ENCODE peak calls at places on chromosomes 4 and X, in nine cellular contexts. U is IMR-90, Q is kidney, M is Caco-2, N is cardiac muscle cell, K is ovary, O is GM12878, H is MM.1S, L is suprapubic skin. C is an unnamed sample. For H3K36me3, the result is how much of the 10 kb centered on the place peaks cover.

GRCh38 chr4:153223418-153223792 is 19.2 kb downstream of the TRIM2 start:
- DNase-seq in U (no peak), Q (no peak), M (no peak), N (peak), K (no peak), O (no peak), H (no peak), L (no peak), C (no peak)

GRCh38 chrX:78658851-78659744 is at the start of gene RTL3:
- DNase-seq in U (peak), Q (no peak), M (no peak), N (no peak), K (no peak), O (no peak), H (no peak), L (no peak), C (no peak)

GRCh38 chr4:118367872-118368271 is 15.1 kb upstream of the PRSS12 start:
- DNase-seq in U (no peak), Q (no peak), M (no peak), N (no peak), K (no peak), O (no peak), H (no peak), L (no peak), C (no peak)

GRCh38 chr4:176054942-176055341 is 10.7 kb upstream of the WDR17 start:
- DNase-seq in U (no peak), Q (no peak), M (no peak), N (no peak), K (no peak), O (no peak), H (peak), L (no peak), C (no peak)

GRCh38 chrX:2967998-2968909 is 38.1 kb upstream of the ARSH start:
- DNase-seq in U (peak), Q (no peak), M (peak), N (no peak), K (no peak), O (no peak), H (no peak), L (peak), C (no peak)

GRCh38 chr4:41360214-41360910 is 103.6 kb downstream of the UCHL1 start:
- DNase-seq in U (peak), Q (peak), M (peak), N (peak), K (peak), O (no peak), H (peak), L (peak), C (peak)

GRCh38 chr4:133969202-133969873 is 232.3 kb downstream of the PABPC4L start:
- DNase-seq in U (peak), Q (no peak), M (no peak), N (peak), K (no peak), O (no peak), H (peak), L (no peak), C (no peak)

GRCh38 chrX:48086119-48086518 is 14.7 kb upstream of the ZNF630 start:
- DNase-seq in U (no peak), Q (no peak), M (no peak), N (no peak), K (no peak), O (no peak), H (no peak), L (no peak), C (no peak)

GRCh38 chr4:139005774-139006173 is 9.8 kb upstream of the NOCT start:
- DNase-seq in U (no peak), Q (no peak), M (no peak), N (no peak), K (no peak), O (no peak), H (no peak), L (no peak), C (no peak)

GRCh38 chrX:151680805-151681204 is 14.5 kb upstream of the PRRG3 start:
- DNase-seq in U (peak), Q (no peak), M (peak), N (peak), K (peak), O (peak), H (peak), L (no peak), C (peak)

GRCh38 chrX:65034641-65035450 is 58.6 kb upstream of the ZC4H2 start:
- DNase-seq in U (peak), Q (peak), M (peak), N (peak), K (peak), O (no peak), H (peak), L (peak), C (peak)

GRCh38 chrX:65196758-65197371 is 220.6 kb upstream of the ZC4H2 start:
- DNase-seq in U (no peak), Q (no peak), M (peak), N (peak), K (no peak), O (no peak), H (no peak), L (no peak), C (no peak)

GRCh38 chr4:138049350-138049749 is 192.8 kb downstream of the SLC7A11 start:
- DNase-seq in U (no peak), Q (no peak), M (no peak), N (no peak), K (no peak), O (no peak), H (no peak), L (no peak), C (no peak)

GRCh38 chr4:26410385-26411293 is 79.6 kb downstream of the CCKAR start:
- DNase-seq in U (peak), Q (no peak), M (peak), N (peak), K (peak), O (peak), H (peak), L (no peak), C (no peak)

GRCh38 chr4:103718993-103719319 is 829 bp downstream of the TACR3 start:
- DNase-seq in U (no peak), Q (peak), M (no peak), N (peak), K (no peak), O (no peak), H (no peak), L (no peak), C (no peak)

GRCh38 chrX:102950908-102951866 is 14.1 kb downstream of the RAB40AL start:
- DNase-seq in U (peak), Q (no peak), M (peak), N (peak), K (peak), O (no peak), H (peak), L (no peak), C (peak)

GRCh38 chrX:11059923-11060322 is 51.2 kb upstream of the HCCS start:
- DNase-seq in U (peak), Q (no peak), M (no peak), N (no peak), K (no peak), O (no peak), H (no peak), L (no peak), C (no peak)

GRCh38 chrX:153657161-153657560 is 10.2 kb downstream of the DUSP9 start:
- DNase-seq in U (no peak), Q (peak), M (no peak), N (no peak), K (no peak), O (no peak), H (no peak), L (no peak), C (no peak)

GRCh38 chr4:24704152-24704551 is 91.2 kb upstream of the SOD3 start:
- DNase-seq in U (no peak), Q (no peak), M (no peak), N (no peak), K (no peak), O (no peak), H (no peak), L (no peak), C (no peak)

GRCh38 chr4:122898370-122899150 is 23.8 kb downstream of the NUDT6 start:
- DNase-seq in U (peak), Q (no peak), M (no peak), N (no peak), K (no peak), O (no peak), H (no peak), L (no peak), C (no peak)

GRCh38 chr4:165947019-165947418 is 74.0 kb downstream of the TLL1 start:
- DNase-seq in U (no peak), Q (no peak), M (no peak), N (no peak), K (no peak), O (no peak), H (no peak), L (no peak), C (no peak)

GRCh38 chr4:165944900-165945299 is 71.9 kb downstream of the TLL1 start:
- DNase-seq in U (no peak), Q (no peak), M (no peak), N (no peak), K (no peak), O (no peak), H (no peak), L (no peak), C (no peak)

DNA sequence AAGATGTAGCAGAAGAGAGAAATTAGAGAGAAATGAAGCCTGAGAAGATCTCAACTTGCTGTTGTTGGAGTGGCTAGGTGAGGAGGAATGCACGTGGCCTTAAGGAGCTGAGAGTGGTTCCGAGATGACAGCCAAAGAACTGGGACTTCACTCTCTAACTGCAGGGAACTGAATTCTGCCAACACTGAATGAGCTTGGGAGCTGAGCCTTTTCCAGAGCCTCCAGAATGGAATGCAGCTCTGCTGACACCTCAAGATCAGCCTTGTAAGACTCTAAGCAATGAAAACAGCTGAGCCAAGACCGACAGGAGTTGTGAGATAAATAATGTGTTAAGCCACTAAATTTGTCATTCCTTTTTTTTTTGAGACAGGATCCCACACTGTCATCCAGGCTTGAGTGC is 73.0 kb downstream of the TLL1 start:
- DNase-seq in U (no peak), Q (no peak), M (no peak), N (peak), K (no peak), O (no peak), H (no peak), L (no peak), C (no peak)
- TF ChIP-seq CTCF in U (no peak), Q (no peak), M (no peak), N (no peak), K (no peak), O (no peak), H (no peak), L (no peak), C (no peak)

GRCh38 chr4:1964443-1964842 is 44.3 kb downstream of the NELFA start:
- DNase-seq in U (no peak), Q (no peak), M (no peak), N (peak), K (no peak), O (no peak), H (no peak), L (no peak), C (no peak)

GRCh38 chr4:1964971-1965370 is 43.8 kb downstream of the NELFA start:
- DNase-seq in U (no peak), Q (no peak), M (no peak), N (no peak), K (no peak), O (no peak), H (no peak), L (no peak), C (no peak)

GRCh38 chr4:1961038-1961437 is 47.7 kb downstream of the NELFA start:
- DNase-seq in U (no peak), Q (no peak), M (no peak), N (no peak), K (no peak), O (no peak), H (no peak), L (no peak), C (no peak)

GRCh38 chr4:1961563-1961962 is 47.2 kb downstream of the NELFA start:
- DNase-seq in U (no peak), Q (no peak), M (no peak), N (no peak), K (no peak), O (no peak), H (no peak), L (no peak), C (no peak)

DNA sequence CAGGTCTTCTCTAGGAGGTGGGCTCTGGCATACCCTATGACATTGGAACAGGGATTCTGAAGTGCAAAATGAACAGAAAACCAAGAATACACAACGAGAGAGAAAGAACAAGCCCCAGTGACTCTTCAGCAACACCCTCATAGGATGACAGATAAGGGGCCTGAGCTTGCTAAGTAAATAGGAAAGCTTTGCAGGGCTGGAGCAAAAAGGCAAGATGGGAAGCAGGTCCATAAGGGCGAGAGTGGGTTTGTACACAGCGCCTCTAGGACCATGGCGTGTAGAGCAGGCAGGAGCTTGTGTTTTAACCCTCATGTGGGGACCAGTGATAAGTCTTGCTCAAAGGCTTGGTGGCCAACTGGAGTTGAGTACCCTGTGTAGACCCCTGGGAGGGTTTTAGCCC is 45.8 kb downstream of the NELFA start:
- DNase-seq in U (no peak), Q (no peak), M (no peak), N (peak), K (no peak), O (no peak), H (no peak), L (no peak), C (no peak)
- H3K36me3 ChIP-seq in U (under half), Q (under half), M (under half), N (under half), K (under half), O (half or more), H (under half), L (under half), C (under half)

DNA sequence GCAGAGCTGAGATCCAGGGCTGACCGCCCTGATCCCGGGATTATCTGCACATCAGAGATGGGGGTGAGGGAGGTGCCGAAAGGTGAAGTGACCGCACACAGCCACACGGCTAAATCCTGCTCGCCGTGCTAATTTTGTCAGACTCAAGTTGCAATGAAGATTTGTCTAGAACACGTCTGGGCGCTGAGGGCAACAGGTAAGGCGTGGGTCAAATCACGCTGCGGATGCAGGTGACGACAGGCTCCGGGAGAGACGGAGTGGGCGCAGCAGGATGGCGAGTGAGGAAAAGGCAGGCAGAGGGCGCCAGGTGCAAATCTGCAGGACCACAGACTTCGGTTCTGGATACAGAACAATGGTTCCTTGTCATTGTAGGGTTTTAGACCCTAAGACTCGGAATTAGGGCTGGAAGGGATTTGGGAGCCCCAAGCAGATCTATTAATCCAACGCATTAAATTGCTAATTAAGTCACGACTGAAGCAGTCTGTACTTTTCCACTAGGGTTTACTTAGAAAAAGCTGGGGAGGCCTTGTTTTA is 1.9 kb upstream of the TBC1D14 start:
- DNase-seq in U (no peak), Q (peak), M (peak), N (peak), K (peak), O (no peak), H (no peak), L (peak), C (no peak)
- H3K4me3 ChIP-seq in U (no peak), Q (no peak), M (no peak), N (no peak), K (no peak), O (no peak), H (no peak), L (no peak), C (no peak)

GRCh38 chrX:349702-350101 is 31.1 kb upstream of the GTPBP6 start:
- DNase-seq in U (no peak), Q (no peak), M (no peak), N (no peak), K (no peak), O (no peak), H (no peak), L (no peak), C (no peak)

GRCh38 chrX:350534-351321 is 32.1 kb upstream of the GTPBP6 start:
- DNase-seq in U (no peak), Q (peak), M (no peak), N (no peak), K (no peak), O (no peak), H (no peak), L (no peak), C (no peak)

GRCh38 chrX:348461-349117 is 30.0 kb upstream of the GTPBP6 start:
- DNase-seq in U (peak), Q (no peak), M (no peak), N (no peak), K (no peak), O (no peak), H (no peak), L (no peak), C (no peak)

GRCh38 chrX:349196-349595 is 30.6 kb upstream of the GTPBP6 start:
- DNase-seq in U (no peak), Q (peak), M (no peak), N (peak), K (no peak), O (no peak), H (no peak), L (no peak), C (no peak)

DNA sequence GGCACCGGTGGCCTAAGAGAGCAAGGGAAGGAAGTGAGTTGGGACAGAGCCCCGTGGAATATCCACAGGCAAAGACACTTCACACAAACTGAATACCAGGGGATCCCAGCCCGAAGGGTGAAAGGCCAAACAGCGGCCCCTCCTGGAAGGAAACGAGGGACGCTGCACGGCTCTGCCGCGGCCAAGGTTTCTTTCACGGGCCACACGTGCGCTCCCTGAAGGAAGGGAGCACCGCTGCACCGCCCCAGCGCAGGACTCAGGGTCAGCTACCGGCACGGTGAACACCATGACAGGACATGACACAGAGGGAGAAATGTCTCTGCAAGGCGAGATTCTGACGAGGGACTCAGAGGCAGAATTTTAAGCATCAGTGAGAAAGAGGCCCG is 31.5 kb upstream of the GTPBP6 start:
- DNase-seq in U (no peak), Q (peak), M (no peak), N (no peak), K (no peak), O (no peak), H (no peak), L (no peak), C (no peak)
- TF ChIP-seq CTCF in U (no peak), Q (no peak), M (no peak), N (no peak), K (no peak), O (no peak), H (no peak), L (no peak), C (no peak)

GRCh38 chr4:108048997-108049396 is 59.3 kb downstream of the HADH start:
- DNase-seq in U (no peak), Q (no peak), M (no peak), N (no peak), K (no peak), O (no peak), H (no peak), L (no peak), C (no peak)

GRCh38 chr4:108049406-108049805 is 59.7 kb downstream of the HADH start:
- DNase-seq in U (no peak), Q (no peak), M (no peak), N (no peak), K (no peak), O (no peak), H (no peak), L (no peak), C (no peak)

GRCh38 chr4:108047199-108047598 is 57.5 kb downstream of the HADH start:
- DNase-seq in U (no peak), Q (no peak), M (no peak), N (no peak), K (no peak), O (no peak), H (no peak), L (no peak), C (no peak)

GRCh38 chr4:108045687-108046024 is 56.0 kb downstream of the HADH start:
- DNase-seq in U (no peak), Q (no peak), M (no peak), N (no peak), K (no peak), O (no peak), H (no peak), L (no peak), C (no peak)

DNA sequence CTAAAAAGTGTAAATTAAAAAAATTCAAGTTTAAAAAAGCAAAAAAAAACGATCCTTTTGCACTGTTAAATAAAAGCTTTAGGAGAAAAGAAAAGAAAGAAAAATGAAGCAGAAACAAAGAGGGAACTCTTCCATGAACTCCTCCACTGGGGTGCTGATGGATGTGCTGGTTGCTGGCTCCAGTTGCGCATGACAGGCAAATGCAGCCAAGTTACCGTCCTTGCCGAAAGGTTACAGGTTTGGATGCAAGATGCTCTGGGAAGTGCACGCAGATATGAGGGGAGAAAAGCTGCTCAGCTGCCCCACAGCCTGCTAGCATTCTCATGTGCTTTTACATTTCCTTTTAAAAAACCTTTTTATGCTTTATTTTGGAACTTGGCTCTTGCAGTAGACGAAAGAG is 58.5 kb downstream of the HADH start:
- DNase-seq in U (no peak), Q (no peak), M (no peak), N (no peak), K (no peak), O (no peak), H (no peak), L (no peak), C (no peak)
- H3K36me3 ChIP-seq in U (under half), Q (under half), M (under half), N (under half), K (under half), O (under half), H (under half), L (under half), C (under half)

GRCh38 chr4:169660929-169661328 is 40.6 kb downstream of the CLCN3 start:
- DNase-seq in U (no peak), Q (no peak), M (no peak), N (no peak), K (no peak), O (no peak), H (no peak), L (no peak), C (no peak)
- H3K4me3 ChIP-seq in U (no peak), Q (no peak), M (no peak), N (peak), K (peak), O (no peak), H (no peak), L (peak), C (no peak)

GRCh38 chr4:35151816-35152572 is 1092.3 kb downstream of the ARAP2 start:
- DNase-seq in U (no peak), Q (no peak), M (peak), N (peak), K (no peak), O (no peak), H (peak), L (no peak), C (no peak)
- TF ChIP-seq CTCF in U (no peak), Q (peak), M (peak), N (no peak), K (no peak), O (no peak), H (peak), L (no peak), C (peak)

GRCh38 chr4:121676388-121677075 is 20.2 kb downstream of the ANXA5 start:
- DNase-seq in U (no peak), Q (no peak), M (peak), N (no peak), K (no peak), O (no peak), H (no peak), L (no peak), C (no peak)
- H3K36me3 ChIP-seq in U (half or more), Q (under half), M (under half), N (under half), K (under half), O (under half), H (under half), L (half or more), C (under half)

C was measured in GM06990.